ENCODE peak calls at places on chromosomes 13 and 19, in nine cellular contexts. One of them, this sample, is unnamed.

GRCh38 chr19:46076951-46077814 is 36.4 kb upstream of the IGFL4 start:
- DNase-seq in stimulated activated CD8-positive, alpha-beta memory T cell treated with anti-CD3 and anti-CD28 coated beads, Interleukin-4, amount 100 ng/mL, for 1 hour: no peak
- DNase-seq in pons: peak
- DNase-seq in HTR-8/SVneo: peak
- DNase-seq in SW480: peak
- DNase-seq in T1000: peak
- DNase-seq in activated naive CD4-positive, alpha-beta T cell treated with anti-CD3 and anti-CD28 coated beads, Interleukin-2, amount 50 U/mL, for 16 hours: peak
- DNase-seq in B cell: no peak
- DNase-seq in GM13977: peak
- DNase-seq in this sample: peak

GRCh38 chr19:44925114-44925891 is 10.9 kb downstream of the APOC1 start:
- DNase-seq in SW480: no peak
- DNase-seq in pons: peak
- DNase-seq in stimulated activated CD8-positive, alpha-beta memory T cell treated with anti-CD3 and anti-CD28 coated beads, Interleukin-4, amount 100 ng/mL, for 1 hour: no peak
- DNase-seq in HTR-8/SVneo: no peak
- DNase-seq in GM13977: no peak
- DNase-seq in T1000: no peak
- DNase-seq in B cell: no peak
- DNase-seq in activated naive CD4-positive, alpha-beta T cell treated with anti-CD3 and anti-CD28 coated beads, Interleukin-2, amount 50 U/mL, for 16 hours: no peak
- DNase-seq in this sample: no peak

GRCh38 chr13:114074671-114075315 is 57.6 kb downstream of the RASA3 start:
- DNase-seq in HTR-8/SVneo: no peak
- DNase-seq in SW480: no peak
- DNase-seq in T1000: no peak
- DNase-seq in B cell: no peak
- DNase-seq in pons: no peak
- DNase-seq in stimulated activated CD8-positive, alpha-beta memory T cell treated with anti-CD3 and anti-CD28 coated beads, Interleukin-4, amount 100 ng/mL, for 1 hour: no peak
- DNase-seq in activated naive CD4-positive, alpha-beta T cell treated with anti-CD3 and anti-CD28 coated beads, Interleukin-2, amount 50 U/mL, for 16 hours: no peak
- DNase-seq in GM13977: no peak
- DNase-seq in this sample: no peak

GRCh38 chr19:50536662-50537305 is 23.1 kb upstream of the ASPDH start:
- DNase-seq in stimulated activated CD8-positive, alpha-beta memory T cell treated with anti-CD3 and anti-CD28 coated beads, Interleukin-4, amount 100 ng/mL, for 1 hour: no peak
- DNase-seq in activated naive CD4-positive, alpha-beta T cell treated with anti-CD3 and anti-CD28 coated beads, Interleukin-2, amount 50 U/mL, for 16 hours: no peak
- DNase-seq in T1000: no peak
- DNase-seq in HTR-8/SVneo: no peak
- DNase-seq in B cell: no peak
- DNase-seq in SW480: no peak
- DNase-seq in GM13977: no peak
- DNase-seq in pons: no peak
- DNase-seq in this sample: no peak

GRCh38 chr13:20901668-20902437 is 693 bp downstream of the XPO4 start:
- DNase-seq in activated naive CD4-positive, alpha-beta T cell treated with anti-CD3 and anti-CD28 coated beads, Interleukin-2, amount 50 U/mL, for 16 hours: peak
- DNase-seq in HTR-8/SVneo: no peak
- DNase-seq in GM13977: peak
- DNase-seq in pons: peak
- DNase-seq in SW480: peak
- DNase-seq in T1000: no peak
- DNase-seq in B cell: no peak
- DNase-seq in stimulated activated CD8-positive, alpha-beta memory T cell treated with anti-CD3 and anti-CD28 coated beads, Interleukin-4, amount 100 ng/mL, for 1 hour: no peak
- DNase-seq in this sample: peak

GRCh38 chr13:85266331-85266730 is 532.9 kb downstream of the SLITRK6 start:
- DNase-seq in stimulated activated CD8-positive, alpha-beta memory T cell treated with anti-CD3 and anti-CD28 coated beads, Interleukin-4, amount 100 ng/mL, for 1 hour: no peak
- DNase-seq in HTR-8/SVneo: no peak
- DNase-seq in T1000: no peak
- DNase-seq in activated naive CD4-positive, alpha-beta T cell treated with anti-CD3 and anti-CD28 coated beads, Interleukin-2, amount 50 U/mL, for 16 hours: no peak
- DNase-seq in SW480: no peak
- DNase-seq in pons: no peak
- DNase-seq in B cell: no peak
- DNase-seq in GM13977: no peak
- DNase-seq in this sample: no peak

GRCh38 chr19:11987405-11988231 is 22.8 kb downstream of the ZNF763 start:
- DNase-seq in stimulated activated CD8-positive, alpha-beta memory T cell treated with anti-CD3 and anti-CD28 coated beads, Interleukin-4, amount 100 ng/mL, for 1 hour: peak
- DNase-seq in GM13977: peak
- DNase-seq in T1000: peak
- DNase-seq in HTR-8/SVneo: peak
- DNase-seq in SW480: peak
- DNase-seq in activated naive CD4-positive, alpha-beta T cell treated with anti-CD3 and anti-CD28 coated beads, Interleukin-2, amount 50 U/mL, for 16 hours: peak
- DNase-seq in pons: peak
- DNase-seq in B cell: peak
- DNase-seq in this sample: peak

GRCh38 chr19:2636897-2637683 is 65.4 kb downstream of the GNG7 start:
- DNase-seq in SW480: peak
- DNase-seq in GM13977: peak
- DNase-seq in T1000: peak
- DNase-seq in pons: peak
- DNase-seq in B cell: peak
- DNase-seq in activated naive CD4-positive, alpha-beta T cell treated with anti-CD3 and anti-CD28 coated beads, Interleukin-2, amount 50 U/mL, for 16 hours: peak
- DNase-seq in HTR-8/SVneo: peak
- DNase-seq in stimulated activated CD8-positive, alpha-beta memory T cell treated with anti-CD3 and anti-CD28 coated beads, Interleukin-4, amount 100 ng/mL, for 1 hour: peak
- DNase-seq in this sample: peak

GRCh38 chr13:66328486-66328885 is 901.6 kb downstream of the PCDH9 start:
- DNase-seq in B cell: no peak
- DNase-seq in GM13977: no peak
- DNase-seq in SW480: no peak
- DNase-seq in activated naive CD4-positive, alpha-beta T cell treated with anti-CD3 and anti-CD28 coated beads, Interleukin-2, amount 50 U/mL, for 16 hours: no peak
- DNase-seq in pons: no peak
- DNase-seq in stimulated activated CD8-positive, alpha-beta memory T cell treated with anti-CD3 and anti-CD28 coated beads, Interleukin-4, amount 100 ng/mL, for 1 hour: no peak
- DNase-seq in HTR-8/SVneo: no peak
- DNase-seq in T1000: no peak
- DNase-seq in this sample: no peak

GRCh38 chr19:15672580-15673175 is at the start of gene CYP4F12:
- DNase-seq in pons: no peak
- DNase-seq in SW480: peak
- DNase-seq in B cell: no peak
- DNase-seq in T1000: no peak
- DNase-seq in activated naive CD4-positive, alpha-beta T cell treated with anti-CD3 and anti-CD28 coated beads, Interleukin-2, amount 50 U/mL, for 16 hours: no peak
- DNase-seq in HTR-8/SVneo: no peak
- DNase-seq in GM13977: no peak
- DNase-seq in stimulated activated CD8-positive, alpha-beta memory T cell treated with anti-CD3 and anti-CD28 coated beads, Interleukin-4, amount 100 ng/mL, for 1 hour: peak
- DNase-seq in this sample: peak

GRCh38 chr19:45097776-45098520 is 5.0 kb downstream of the PPP1R37 start:
- DNase-seq in SW480: peak
- DNase-seq in T1000: peak
- DNase-seq in B cell: no peak
- DNase-seq in stimulated activated CD8-positive, alpha-beta memory T cell treated with anti-CD3 and anti-CD28 coated beads, Interleukin-4, amount 100 ng/mL, for 1 hour: no peak
- DNase-seq in HTR-8/SVneo: peak
- DNase-seq in pons: peak
- DNase-seq in activated naive CD4-positive, alpha-beta T cell treated with anti-CD3 and anti-CD28 coated beads, Interleukin-2, amount 50 U/mL, for 16 hours: no peak
- DNase-seq in GM13977: no peak
- DNase-seq in this sample: peak

GRCh38 chr19:3369337-3370213 is 3.2 kb downstream of the NFIC start:
- DNase-seq in activated naive CD4-positive, alpha-beta T cell treated with anti-CD3 and anti-CD28 coated beads, Interleukin-2, amount 50 U/mL, for 16 hours: no peak
- DNase-seq in SW480: no peak
- DNase-seq in T1000: peak
- DNase-seq in HTR-8/SVneo: no peak
- DNase-seq in pons: no peak
- DNase-seq in B cell: peak
- DNase-seq in stimulated activated CD8-positive, alpha-beta memory T cell treated with anti-CD3 and anti-CD28 coated beads, Interleukin-4, amount 100 ng/mL, for 1 hour: no peak
- DNase-seq in GM13977: peak
- DNase-seq in this sample: peak

GRCh38 chr13:69331245-69331644 is 776.4 kb upstream of the ATXN8OS start:
- DNase-seq in SW480: no peak
- DNase-seq in GM13977: no peak
- DNase-seq in stimulated activated CD8-positive, alpha-beta memory T cell treated with anti-CD3 and anti-CD28 coated beads, Interleukin-4, amount 100 ng/mL, for 1 hour: no peak
- DNase-seq in T1000: no peak
- DNase-seq in HTR-8/SVneo: no peak
- DNase-seq in B cell: no peak
- DNase-seq in pons: no peak
- DNase-seq in activated naive CD4-positive, alpha-beta T cell treated with anti-CD3 and anti-CD28 coated beads, Interleukin-2, amount 50 U/mL, for 16 hours: no peak
- DNase-seq in this sample: no peak

GRCh38 chr19:49056101-49056901 is 1.2 kb downstream of the CGB7 start:
- DNase-seq in activated naive CD4-positive, alpha-beta T cell treated with anti-CD3 and anti-CD28 coated beads, Interleukin-2, amount 50 U/mL, for 16 hours: peak
- DNase-seq in HTR-8/SVneo: peak
- DNase-seq in stimulated activated CD8-positive, alpha-beta memory T cell treated with anti-CD3 and anti-CD28 coated beads, Interleukin-4, amount 100 ng/mL, for 1 hour: peak
- DNase-seq in SW480: peak
- DNase-seq in B cell: peak
- DNase-seq in GM13977: peak
- DNase-seq in T1000: no peak
- DNase-seq in pons: peak
- DNase-seq in this sample: no peak

GRCh38 chr13:39603424-39603947 is 493 bp upstream of the LHFPL6 start:
- DNase-seq in pons: no peak
- DNase-seq in GM13977: no peak
- DNase-seq in B cell: no peak
- DNase-seq in HTR-8/SVneo: no peak
- DNase-seq in SW480: peak
- DNase-seq in activated naive CD4-positive, alpha-beta T cell treated with anti-CD3 and anti-CD28 coated beads, Interleukin-2, amount 50 U/mL, for 16 hours: no peak
- DNase-seq in T1000: no peak
- DNase-seq in stimulated activated CD8-positive, alpha-beta memory T cell treated with anti-CD3 and anti-CD28 coated beads, Interleukin-4, amount 100 ng/mL, for 1 hour: no peak
- DNase-seq in this sample: peak

GRCh38 chr13:27775943-27776342 is 16.3 kb upstream of the GSX1 start:
- DNase-seq in stimulated activated CD8-positive, alpha-beta memory T cell treated with anti-CD3 and anti-CD28 coated beads, Interleukin-4, amount 100 ng/mL, for 1 hour: no peak
- DNase-seq in T1000: no peak
- DNase-seq in B cell: no peak
- DNase-seq in activated naive CD4-positive, alpha-beta T cell treated with anti-CD3 and anti-CD28 coated beads, Interleukin-2, amount 50 U/mL, for 16 hours: no peak
- DNase-seq in GM13977: no peak
- DNase-seq in HTR-8/SVneo: no peak
- DNase-seq in SW480: peak
- DNase-seq in pons: no peak
- DNase-seq in this sample: no peak

GRCh38 chr19:30649934-30650614 is 277.9 kb downstream of the ZNF536 start:
- DNase-seq in stimulated activated CD8-positive, alpha-beta memory T cell treated with anti-CD3 and anti-CD28 coated beads, Interleukin-4, amount 100 ng/mL, for 1 hour: no peak
- DNase-seq in HTR-8/SVneo: peak
- DNase-seq in pons: peak
- DNase-seq in T1000: peak
- DNase-seq in B cell: no peak
- DNase-seq in GM13977: peak
- DNase-seq in SW480: peak
- DNase-seq in activated naive CD4-positive, alpha-beta T cell treated with anti-CD3 and anti-CD28 coated beads, Interleukin-2, amount 50 U/mL, for 16 hours: no peak
- DNase-seq in this sample: peak

GRCh38 chr13:66673401-66673800 is 556.7 kb downstream of the PCDH9 start:
- DNase-seq in stimulated activated CD8-positive, alpha-beta memory T cell treated with anti-CD3 and anti-CD28 coated beads, Interleukin-4, amount 100 ng/mL, for 1 hour: no peak
- DNase-seq in activated naive CD4-positive, alpha-beta T cell treated with anti-CD3 and anti-CD28 coated beads, Interleukin-2, amount 50 U/mL, for 16 hours: no peak
- DNase-seq in GM13977: no peak
- DNase-seq in B cell: no peak
- DNase-seq in SW480: peak
- DNase-seq in T1000: no peak
- DNase-seq in HTR-8/SVneo: no peak
- DNase-seq in pons: no peak
- DNase-seq in this sample: no peak

GRCh38 chr13:105343134-105343806 is 1192.2 kb downstream of the EFNB2 start:
- DNase-seq in activated naive CD4-positive, alpha-beta T cell treated with anti-CD3 and anti-CD28 coated beads, Interleukin-2, amount 50 U/mL, for 16 hours: no peak
- DNase-seq in B cell: no peak
- DNase-seq in SW480: no peak
- DNase-seq in T1000: no peak
- DNase-seq in pons: no peak
- DNase-seq in HTR-8/SVneo: no peak
- DNase-seq in stimulated activated CD8-positive, alpha-beta memory T cell treated with anti-CD3 and anti-CD28 coated beads, Interleukin-4, amount 100 ng/mL, for 1 hour: no peak
- DNase-seq in GM13977: no peak
- DNase-seq in this sample: no peak

GRCh38 chr19:39126593-39127187 is 1.1 kb downstream of the PAK4 start:
- DNase-seq in B cell: no peak
- DNase-seq in SW480: peak
- DNase-seq in HTR-8/SVneo: no peak
- DNase-seq in T1000: no peak
- DNase-seq in activated naive CD4-positive, alpha-beta T cell treated with anti-CD3 and anti-CD28 coated beads, Interleukin-2, amount 50 U/mL, for 16 hours: no peak
- DNase-seq in stimulated activated CD8-positive, alpha-beta memory T cell treated with anti-CD3 and anti-CD28 coated beads, Interleukin-4, amount 100 ng/mL, for 1 hour: no peak
- DNase-seq in pons: no peak
- DNase-seq in GM13977: no peak
- DNase-seq in this sample: no peak

GRCh38 chr19:38655148-38655824 is 7.8 kb downstream of the ACTN4 start:
- DNase-seq in B cell: no peak
- DNase-seq in stimulated activated CD8-positive, alpha-beta memory T cell treated with anti-CD3 and anti-CD28 coated beads, Interleukin-4, amount 100 ng/mL, for 1 hour: no peak
- DNase-seq in pons: no peak
- DNase-seq in T1000: no peak
- DNase-seq in HTR-8/SVneo: no peak
- DNase-seq in GM13977: peak
- DNase-seq in activated naive CD4-positive, alpha-beta T cell treated with anti-CD3 and anti-CD28 coated beads, Interleukin-2, amount 50 U/mL, for 16 hours: peak
- DNase-seq in SW480: peak
- DNase-seq in this sample: no peak

GRCh38 chr19:5547881-5548280 is 19.9 kb downstream of the TINCR start:
- DNase-seq in T1000: no peak
- DNase-seq in HTR-8/SVneo: peak
- DNase-seq in SW480: peak
- DNase-seq in GM13977: peak
- DNase-seq in activated naive CD4-positive, alpha-beta T cell treated with anti-CD3 and anti-CD28 coated beads, Interleukin-2, amount 50 U/mL, for 16 hours: no peak
- DNase-seq in pons: peak
- DNase-seq in stimulated activated CD8-positive, alpha-beta memory T cell treated with anti-CD3 and anti-CD28 coated beads, Interleukin-4, amount 100 ng/mL, for 1 hour: no peak
- DNase-seq in B cell: no peak
- DNase-seq in this sample: peak

GRCh38 chr19:7301525-7301924 is 7.3 kb upstream of the INSR start:
- DNase-seq in pons: no peak
- DNase-seq in HTR-8/SVneo: no peak
- DNase-seq in B cell: no peak
- DNase-seq in SW480: no peak
- DNase-seq in activated naive CD4-positive, alpha-beta T cell treated with anti-CD3 and anti-CD28 coated beads, Interleukin-2, amount 50 U/mL, for 16 hours: no peak
- DNase-seq in GM13977: no peak
- DNase-seq in stimulated activated CD8-positive, alpha-beta memory T cell treated with anti-CD3 and anti-CD28 coated beads, Interleukin-4, amount 100 ng/mL, for 1 hour: no peak
- DNase-seq in T1000: no peak
- DNase-seq in this sample: no peak

GRCh38 chr13:65808061-65808460 is 1422.1 kb downstream of the PCDH9 start:
- DNase-seq in stimulated activated CD8-positive, alpha-beta memory T cell treated with anti-CD3 and anti-CD28 coated beads, Interleukin-4, amount 100 ng/mL, for 1 hour: no peak
- DNase-seq in B cell: no peak
- DNase-seq in activated naive CD4-positive, alpha-beta T cell treated with anti-CD3 and anti-CD28 coated beads, Interleukin-2, amount 50 U/mL, for 16 hours: no peak
- DNase-seq in SW480: no peak
- DNase-seq in pons: no peak
- DNase-seq in GM13977: no peak
- DNase-seq in HTR-8/SVneo: peak
- DNase-seq in T1000: no peak
- DNase-seq in this sample: no peak

GRCh38 chr19:18141031-18141430 is 11.9 kb upstream of the PIK3R2 start:
- DNase-seq in T1000: no peak
- DNase-seq in GM13977: no peak
- DNase-seq in pons: no peak
- DNase-seq in SW480: no peak
- DNase-seq in HTR-8/SVneo: no peak
- DNase-seq in stimulated activated CD8-positive, alpha-beta memory T cell treated with anti-CD3 and anti-CD28 coated beads, Interleukin-4, amount 100 ng/mL, for 1 hour: no peak
- DNase-seq in activated naive CD4-positive, alpha-beta T cell treated with anti-CD3 and anti-CD28 coated beads, Interleukin-2, amount 50 U/mL, for 16 hours: no peak
- DNase-seq in B cell: no peak
- DNase-seq in this sample: no peak

GRCh38 chr13:86757236-86757978 is 913.8 kb upstream of the SLITRK5 start:
- DNase-seq in pons: no peak
- DNase-seq in GM13977: no peak
- DNase-seq in SW480: no peak
- DNase-seq in HTR-8/SVneo: no peak
- DNase-seq in T1000: no peak
- DNase-seq in activated naive CD4-positive, alpha-beta T cell treated with anti-CD3 and anti-CD28 coated beads, Interleukin-2, amount 50 U/mL, for 16 hours: no peak
- DNase-seq in B cell: no peak
- DNase-seq in stimulated activated CD8-positive, alpha-beta memory T cell treated with anti-CD3 and anti-CD28 coated beads, Interleukin-4, amount 100 ng/mL, for 1 hour: no peak
- DNase-seq in this sample: no peak

GRCh38 chr19:31554360-31554759 is 205.1 kb upstream of the TSHZ3 start:
- DNase-seq in stimulated activated CD8-positive, alpha-beta memory T cell treated with anti-CD3 and anti-CD28 coated beads, Interleukin-4, amount 100 ng/mL, for 1 hour: no peak
- DNase-seq in T1000: no peak
- DNase-seq in pons: no peak
- DNase-seq in HTR-8/SVneo: no peak
- DNase-seq in activated naive CD4-positive, alpha-beta T cell treated with anti-CD3 and anti-CD28 coated beads, Interleukin-2, amount 50 U/mL, for 16 hours: no peak
- DNase-seq in B cell: no peak
- DNase-seq in SW480: no peak
- DNase-seq in GM13977: no peak
- DNase-seq in this sample: no peak

GRCh38 chr19:43438291-43439162 is 23.8 kb downstream of the TEX101 start:
- DNase-seq in HTR-8/SVneo: peak
- DNase-seq in pons: no peak
- DNase-seq in stimulated activated CD8-positive, alpha-beta memory T cell treated with anti-CD3 and anti-CD28 coated beads, Interleukin-4, amount 100 ng/mL, for 1 hour: no peak
- DNase-seq in activated naive CD4-positive, alpha-beta T cell treated with anti-CD3 and anti-CD28 coated beads, Interleukin-2, amount 50 U/mL, for 16 hours: no peak
- DNase-seq in GM13977: no peak
- DNase-seq in SW480: peak
- DNase-seq in T1000: no peak
- DNase-seq in B cell: no peak
- DNase-seq in this sample: no peak

GRCh38 chr19:8054169-8054568 is 1.6 kb downstream of the CCL25 start:
- DNase-seq in B cell: peak
- DNase-seq in HTR-8/SVneo: no peak
- DNase-seq in pons: no peak
- DNase-seq in SW480: no peak
- DNase-seq in stimulated activated CD8-positive, alpha-beta memory T cell treated with anti-CD3 and anti-CD28 coated beads, Interleukin-4, amount 100 ng/mL, for 1 hour: no peak
- DNase-seq in T1000: no peak
- DNase-seq in activated naive CD4-positive, alpha-beta T cell treated with anti-CD3 and anti-CD28 coated beads, Interleukin-2, amount 50 U/mL, for 16 hours: no peak
- DNase-seq in GM13977: no peak
- DNase-seq in this sample: no peak